ENCODE peak calls at places on chromosomes 2 and 18, in nine cellular contexts. One of them, this sample, is unnamed.

GRCh38 chr2:48566582-48566981 is 36.6 kb downstream of the STON1 start:
- DNase-seq in colonic mucosa: no peak
- DNase-seq in tibial artery: no peak
- DNase-seq in choroid plexus epithelial cell: peak
- DNase-seq in CD8-positive, alpha-beta memory T cell: no peak
- DNase-seq in fibroblast of lung: peak
- DNase-seq in stomach: no peak
- DNase-seq in esophagus squamous epithelium: no peak
- DNase-seq in pancreas: peak
- DNase-seq in this sample: no peak

GRCh38 chr2:43333656-43334144 is 107.3 kb upstream of the ZFP36L2 start:
- DNase-seq in colonic mucosa: peak
- DNase-seq in tibial artery: no peak
- DNase-seq in choroid plexus epithelial cell: peak
- DNase-seq in CD8-positive, alpha-beta memory T cell: no peak
- DNase-seq in fibroblast of lung: peak
- DNase-seq in stomach: no peak
- DNase-seq in esophagus squamous epithelium: no peak
- DNase-seq in pancreas: no peak
- DNase-seq in this sample: peak

GRCh38 chr18:23412351-23412964 is 40.6 kb upstream of the RIOK3 start:
- DNase-seq in colonic mucosa: no peak
- DNase-seq in tibial artery: no peak
- DNase-seq in choroid plexus epithelial cell: no peak
- DNase-seq in CD8-positive, alpha-beta memory T cell: no peak
- DNase-seq in fibroblast of lung: no peak
- DNase-seq in stomach: no peak
- DNase-seq in esophagus squamous epithelium: no peak
- DNase-seq in pancreas: no peak
- DNase-seq in this sample: no peak

GRCh38 chr18:31952223-31952622 is 9.3 kb upstream of the TRAPPC8 start:
- DNase-seq in colonic mucosa: no peak
- DNase-seq in tibial artery: no peak
- DNase-seq in choroid plexus epithelial cell: no peak
- DNase-seq in CD8-positive, alpha-beta memory T cell: no peak
- DNase-seq in fibroblast of lung: no peak
- DNase-seq in stomach: no peak
- DNase-seq in esophagus squamous epithelium: no peak
- DNase-seq in pancreas: no peak
- DNase-seq in this sample: no peak

GRCh38 chr2:86300496-86300895 is 36.9 kb downstream of the REEP1 start:
- DNase-seq in colonic mucosa: no peak
- DNase-seq in tibial artery: no peak
- DNase-seq in choroid plexus epithelial cell: no peak
- DNase-seq in CD8-positive, alpha-beta memory T cell: no peak
- DNase-seq in fibroblast of lung: no peak
- DNase-seq in stomach: no peak
- DNase-seq in esophagus squamous epithelium: no peak
- DNase-seq in pancreas: no peak
- DNase-seq in this sample: no peak

GRCh38 chr2:71888741-71889445 is 258.8 kb downstream of the CYP26B1 start:
- DNase-seq in colonic mucosa: no peak
- DNase-seq in tibial artery: no peak
- DNase-seq in choroid plexus epithelial cell: no peak
- DNase-seq in CD8-positive, alpha-beta memory T cell: no peak
- DNase-seq in fibroblast of lung: no peak
- DNase-seq in stomach: no peak
- DNase-seq in esophagus squamous epithelium: no peak
- DNase-seq in pancreas: no peak
- DNase-seq in this sample: no peak

GRCh38 chr2:19503406-19503805 is 145.0 kb upstream of the OSR1 start:
- DNase-seq in colonic mucosa: no peak
- DNase-seq in tibial artery: no peak
- DNase-seq in choroid plexus epithelial cell: no peak
- DNase-seq in CD8-positive, alpha-beta memory T cell: no peak
- DNase-seq in fibroblast of lung: no peak
- DNase-seq in stomach: no peak
- DNase-seq in esophagus squamous epithelium: no peak
- DNase-seq in pancreas: no peak
- DNase-seq in this sample: no peak

GRCh38 chr2:60925994-60926750 is 44.8 kb downstream of the REL start:
- DNase-seq in colonic mucosa: no peak
- DNase-seq in tibial artery: no peak
- DNase-seq in choroid plexus epithelial cell: peak
- DNase-seq in CD8-positive, alpha-beta memory T cell: no peak
- DNase-seq in fibroblast of lung: peak
- DNase-seq in stomach: no peak
- DNase-seq in esophagus squamous epithelium: no peak
- DNase-seq in pancreas: no peak
- DNase-seq in this sample: no peak

GRCh38 chr2:30763151-30763660 is 44.0 kb downstream of the CAPN13 start:
- DNase-seq in colonic mucosa: no peak
- DNase-seq in tibial artery: no peak
- DNase-seq in choroid plexus epithelial cell: no peak
- DNase-seq in CD8-positive, alpha-beta memory T cell: no peak
- DNase-seq in fibroblast of lung: no peak
- DNase-seq in stomach: peak
- DNase-seq in esophagus squamous epithelium: no peak
- DNase-seq in pancreas: no peak
- DNase-seq in this sample: no peak

GRCh38 chr2:180734382-180734781 is 246.0 kb upstream of the UBE2E3 start:
- DNase-seq in colonic mucosa: no peak
- DNase-seq in tibial artery: no peak
- DNase-seq in choroid plexus epithelial cell: no peak
- DNase-seq in CD8-positive, alpha-beta memory T cell: no peak
- DNase-seq in fibroblast of lung: no peak
- DNase-seq in stomach: no peak
- DNase-seq in esophagus squamous epithelium: no peak
- DNase-seq in pancreas: no peak
- DNase-seq in this sample: no peak

GRCh38 chr18:36298113-36298701 is 694 bp downstream of the FHOD3 start:
- DNase-seq in colonic mucosa: no peak
- DNase-seq in tibial artery: peak
- DNase-seq in choroid plexus epithelial cell: no peak
- DNase-seq in CD8-positive, alpha-beta memory T cell: no peak
- DNase-seq in fibroblast of lung: no peak
- DNase-seq in stomach: no peak
- DNase-seq in esophagus squamous epithelium: no peak
- DNase-seq in pancreas: no peak
- DNase-seq in this sample: no peak

GRCh38 chr2:118065015-118065666 is 23.1 kb upstream of the INSIG2 start:
- DNase-seq in colonic mucosa: no peak
- DNase-seq in tibial artery: no peak
- DNase-seq in choroid plexus epithelial cell: no peak
- DNase-seq in CD8-positive, alpha-beta memory T cell: no peak
- DNase-seq in fibroblast of lung: no peak
- DNase-seq in stomach: no peak
- DNase-seq in esophagus squamous epithelium: no peak
- DNase-seq in pancreas: no peak
- DNase-seq in this sample: no peak

GRCh38 chr18:3192752-3193151 is 27.0 kb downstream of the MYOM1 start:
- DNase-seq in colonic mucosa: no peak
- DNase-seq in tibial artery: no peak
- DNase-seq in choroid plexus epithelial cell: no peak
- DNase-seq in CD8-positive, alpha-beta memory T cell: no peak
- DNase-seq in fibroblast of lung: no peak
- DNase-seq in stomach: no peak
- DNase-seq in esophagus squamous epithelium: no peak
- DNase-seq in pancreas: no peak
- DNase-seq in this sample: no peak

GRCh38 chr2:148907085-148907785 is 32.2 kb downstream of the KIF5C start:
- DNase-seq in colonic mucosa: no peak
- DNase-seq in tibial artery: no peak
- DNase-seq in choroid plexus epithelial cell: no peak
- DNase-seq in CD8-positive, alpha-beta memory T cell: no peak
- DNase-seq in fibroblast of lung: no peak
- DNase-seq in stomach: no peak
- DNase-seq in esophagus squamous epithelium: no peak
- DNase-seq in pancreas: no peak
- DNase-seq in this sample: no peak

GRCh38 chr2:222450021-222450420 is 25.7 kb downstream of the SGPP2 start:
- DNase-seq in colonic mucosa: no peak
- DNase-seq in tibial artery: no peak
- DNase-seq in choroid plexus epithelial cell: no peak
- DNase-seq in CD8-positive, alpha-beta memory T cell: no peak
- DNase-seq in fibroblast of lung: no peak
- DNase-seq in stomach: no peak
- DNase-seq in esophagus squamous epithelium: no peak
- DNase-seq in pancreas: no peak
- DNase-seq in this sample: no peak
- H3K4me3 ChIP-seq in colonic mucosa: no peak
- H3K4me3 ChIP-seq in tibial artery: no peak
- H3K4me3 ChIP-seq in choroid plexus epithelial cell: no peak
- H3K4me3 ChIP-seq in CD8-positive, alpha-beta memory T cell: no peak
- H3K4me3 ChIP-seq in fibroblast of lung: no peak
- H3K4me3 ChIP-seq in stomach: no peak
- H3K4me3 ChIP-seq in esophagus squamous epithelium: no peak
- H3K4me3 ChIP-seq in pancreas: no peak
- H3K4me3 ChIP-seq in this sample: no peak

GRCh38 chr18:45739268-45739667 is 15.3 kb downstream of the SLC14A1 start:
- DNase-seq in colonic mucosa: no peak
- DNase-seq in tibial artery: no peak
- DNase-seq in choroid plexus epithelial cell: no peak
- DNase-seq in CD8-positive, alpha-beta memory T cell: no peak
- DNase-seq in fibroblast of lung: no peak
- DNase-seq in stomach: no peak
- DNase-seq in esophagus squamous epithelium: no peak
- DNase-seq in pancreas: no peak
- DNase-seq in this sample: no peak
- H3K4me3 ChIP-seq in colonic mucosa: no peak
- H3K4me3 ChIP-seq in tibial artery: no peak
- H3K4me3 ChIP-seq in choroid plexus epithelial cell: no peak
- H3K4me3 ChIP-seq in CD8-positive, alpha-beta memory T cell: no peak
- H3K4me3 ChIP-seq in fibroblast of lung: no peak
- H3K4me3 ChIP-seq in stomach: no peak
- H3K4me3 ChIP-seq in esophagus squamous epithelium: no peak
- H3K4me3 ChIP-seq in pancreas: no peak
- H3K4me3 ChIP-seq in this sample: no peak

GRCh38 chr2:233761040-233761769 is 1.1 kb downstream of the UGT1A1 start:
- DNase-seq in colonic mucosa: no peak
- DNase-seq in tibial artery: no peak
- DNase-seq in choroid plexus epithelial cell: peak
- DNase-seq in CD8-positive, alpha-beta memory T cell: no peak
- DNase-seq in fibroblast of lung: no peak
- DNase-seq in stomach: no peak
- DNase-seq in esophagus squamous epithelium: no peak
- DNase-seq in pancreas: no peak
- DNase-seq in this sample: no peak

GRCh38 chr2:233758168-233758567 is 1.9 kb upstream of the UGT1A1 start:
- DNase-seq in colonic mucosa: no peak
- DNase-seq in tibial artery: no peak
- DNase-seq in choroid plexus epithelial cell: no peak
- DNase-seq in CD8-positive, alpha-beta memory T cell: no peak
- DNase-seq in fibroblast of lung: no peak
- DNase-seq in stomach: no peak
- DNase-seq in esophagus squamous epithelium: no peak
- DNase-seq in pancreas: no peak
- DNase-seq in this sample: no peak

GRCh38 chr2:233756429-233757081 is 3.5 kb upstream of the UGT1A1 start:
- DNase-seq in colonic mucosa: peak
- DNase-seq in tibial artery: no peak
- DNase-seq in choroid plexus epithelial cell: no peak
- DNase-seq in CD8-positive, alpha-beta memory T cell: no peak
- DNase-seq in fibroblast of lung: no peak
- DNase-seq in stomach: no peak
- DNase-seq in esophagus squamous epithelium: no peak
- DNase-seq in pancreas: no peak
- DNase-seq in this sample: no peak

GRCh38 chr2:233758849-233759248 is 1.2 kb upstream of the UGT1A1 start:
- DNase-seq in colonic mucosa: no peak
- DNase-seq in tibial artery: no peak
- DNase-seq in choroid plexus epithelial cell: peak
- DNase-seq in CD8-positive, alpha-beta memory T cell: no peak
- DNase-seq in fibroblast of lung: no peak
- DNase-seq in stomach: no peak
- DNase-seq in esophagus squamous epithelium: no peak
- DNase-seq in pancreas: no peak
- DNase-seq in this sample: no peak

DNA sequence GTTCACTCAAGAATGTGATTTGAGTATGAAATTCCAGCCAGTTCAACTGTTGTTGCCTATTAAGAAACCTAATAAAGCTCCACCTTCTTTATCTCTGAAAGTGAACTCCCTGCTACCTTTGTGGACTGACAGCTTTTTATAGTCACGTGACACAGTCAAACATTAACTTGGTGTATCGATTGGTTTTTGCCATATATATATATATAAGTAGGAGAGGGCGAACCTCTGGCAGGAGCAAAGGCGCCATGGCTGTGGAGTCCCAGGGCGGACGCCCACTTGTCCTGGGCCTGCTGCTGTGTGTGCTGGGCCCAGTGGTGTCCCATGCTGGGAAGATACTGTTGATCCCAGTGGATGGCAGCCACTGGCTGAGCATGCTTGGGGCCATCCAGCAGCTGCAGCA is at the start of gene UGT1A1:
- DNase-seq in colonic mucosa: no peak
- DNase-seq in tibial artery: no peak
- DNase-seq in choroid plexus epithelial cell: no peak
- DNase-seq in CD8-positive, alpha-beta memory T cell: no peak
- DNase-seq in fibroblast of lung: no peak
- DNase-seq in stomach: no peak
- DNase-seq in esophagus squamous epithelium: no peak
- DNase-seq in pancreas: no peak
- DNase-seq in this sample: no peak
- H3K4me3 ChIP-seq in colonic mucosa: no peak
- H3K4me3 ChIP-seq in tibial artery: no peak
- H3K4me3 ChIP-seq in choroid plexus epithelial cell: no peak
- H3K4me3 ChIP-seq in CD8-positive, alpha-beta memory T cell: no peak
- H3K4me3 ChIP-seq in fibroblast of lung: no peak
- H3K4me3 ChIP-seq in stomach: no peak
- H3K4me3 ChIP-seq in esophagus squamous epithelium: no peak
- H3K4me3 ChIP-seq in pancreas: no peak
- H3K4me3 ChIP-seq in this sample: no peak

GRCh38 chr2:137206064-137206463 is 440.7 kb downstream of the THSD7B start:
- DNase-seq in colonic mucosa: no peak
- DNase-seq in tibial artery: no peak
- DNase-seq in choroid plexus epithelial cell: no peak
- DNase-seq in CD8-positive, alpha-beta memory T cell: no peak
- DNase-seq in fibroblast of lung: no peak
- DNase-seq in stomach: no peak
- DNase-seq in esophagus squamous epithelium: no peak
- DNase-seq in pancreas: no peak
- DNase-seq in this sample: no peak

GRCh38 chr2:137210039-137210438 is 444.7 kb downstream of the THSD7B start:
- DNase-seq in colonic mucosa: no peak
- DNase-seq in tibial artery: no peak
- DNase-seq in choroid plexus epithelial cell: no peak
- DNase-seq in CD8-positive, alpha-beta memory T cell: no peak
- DNase-seq in fibroblast of lung: no peak
- DNase-seq in stomach: no peak
- DNase-seq in esophagus squamous epithelium: no peak
- DNase-seq in pancreas: no peak
- DNase-seq in this sample: no peak

GRCh38 chr2:137208361-137208973 is 443.1 kb downstream of the THSD7B start:
- DNase-seq in colonic mucosa: no peak
- DNase-seq in tibial artery: no peak
- DNase-seq in choroid plexus epithelial cell: peak
- DNase-seq in CD8-positive, alpha-beta memory T cell: no peak
- DNase-seq in fibroblast of lung: no peak
- DNase-seq in stomach: no peak
- DNase-seq in esophagus squamous epithelium: no peak
- DNase-seq in pancreas: no peak
- DNase-seq in this sample: no peak

GRCh38 chr2:137207030-137207429 is 441.7 kb downstream of the THSD7B start:
- DNase-seq in colonic mucosa: no peak
- DNase-seq in tibial artery: no peak
- DNase-seq in choroid plexus epithelial cell: no peak
- DNase-seq in CD8-positive, alpha-beta memory T cell: no peak
- DNase-seq in fibroblast of lung: no peak
- DNase-seq in stomach: no peak
- DNase-seq in esophagus squamous epithelium: no peak
- DNase-seq in pancreas: no peak
- DNase-seq in this sample: no peak

GRCh38 chr2:137211761-137212160 is 446.4 kb downstream of the THSD7B start:
- DNase-seq in colonic mucosa: no peak
- DNase-seq in tibial artery: no peak
- DNase-seq in choroid plexus epithelial cell: no peak
- DNase-seq in CD8-positive, alpha-beta memory T cell: no peak
- DNase-seq in fibroblast of lung: no peak
- DNase-seq in stomach: no peak
- DNase-seq in esophagus squamous epithelium: no peak
- DNase-seq in pancreas: no peak
- DNase-seq in this sample: no peak
- H3K4me3 ChIP-seq in colonic mucosa: no peak
- H3K4me3 ChIP-seq in tibial artery: no peak
- H3K4me3 ChIP-seq in choroid plexus epithelial cell: no peak
- H3K4me3 ChIP-seq in CD8-positive, alpha-beta memory T cell: no peak
- H3K4me3 ChIP-seq in fibroblast of lung: no peak
- H3K4me3 ChIP-seq in stomach: no peak
- H3K4me3 ChIP-seq in esophagus squamous epithelium: no peak
- H3K4me3 ChIP-seq in pancreas: no peak
- H3K4me3 ChIP-seq in this sample: no peak

This sample was measured in gastrocnemius medialis.